ENCODE peak calls at places on chromosomes 2 and 18, in five cellular contexts. U is SK-N-SH, R is K562, Q is GM12878, Z is HepG2. O is an unnamed sample.

GRCh38 chr18:49021433-49022129 is 70.8 kb upstream of the SMAD7 start:
- DNase-seq in R (peak; percentile 70), Z (peak; percentile 82), U (peak; percentile 67), Q (peak; percentile 15), O (peak; percentile 33)

GRCh38 chr2:40367032-40367431 is 84.9 kb downstream of the SLC8A1 start:
- DNase-seq in U (no peak), Q (no peak), R (no peak), Z (no peak), O (no peak)

GRCh38 chr2:239496700-239497099 is 95.9 kb upstream of the HDAC4 start:
- DNase-seq in Q (no peak), Z (no peak), U (no peak), R (peak; percentile 16), O (no peak)

GRCh38 chr18:62248313-62248712 is 61.3 kb downstream of the RELCH start:
- DNase-seq in U (no peak), R (no peak), Q (no peak), Z (no peak), O (no peak)

GRCh38 chr2:44118257-44118656 is 50.4 kb upstream of the PPM1B start:
- DNase-seq in R (peak; percentile 31), Q (no peak), Z (no peak), U (no peak), O (peak; percentile 34)

GRCh38 chr18:66316708-66317107 is 287.2 kb downstream of the CDH19 start:
- DNase-seq in U (no peak), Q (no peak), Z (no peak), R (no peak), O (no peak)

GRCh38 chr2:230774348-230774951 is 61.8 kb downstream of the CAB39 start:
- DNase-seq in R (peak; percentile 54), Z (no peak), U (no peak), Q (no peak), O (peak; percentile 92)

GRCh38 chr18:48675330-48675761 is 136.5 kb downstream of the CTIF start:
- DNase-seq in R (peak; percentile 79), Z (peak; percentile 58), Q (peak; percentile 51), U (peak; percentile 90), O (peak; percentile 89)

GRCh38 chr2:106075038-106075437 is 119.1 kb downstream of the UXS1 start:
- DNase-seq in R (no peak), Z (no peak), U (no peak), Q (no peak), O (peak; percentile 5)

GRCh38 chr2:199441759-199442158 is 16.0 kb downstream of the SATB2 start:
- DNase-seq in R (no peak), Q (no peak), U (no peak), Z (no peak), O (no peak)

GRCh38 chr2:43737097-43737854 is 36.6 kb upstream of the DYNC2LI1 start:
- DNase-seq in Q (no peak), Z (no peak), U (no peak), R (peak; percentile 29), O (peak; percentile 90)

GRCh38 chr2:47950340-47951280 is 44.3 kb upstream of the FBXO11 start:
- DNase-seq in Q (no peak), Z (no peak), R (no peak), U (peak; percentile 48), O (no peak)

GRCh38 chr2:10520154-10520553 is 72.0 kb upstream of the ODC1 start:
- DNase-seq in R (no peak), Q (no peak), U (no peak), Z (no peak), O (no peak)

GRCh38 chr2:100381240-100381639 is 36.2 kb downstream of the CHST10 start:
- DNase-seq in Z (peak; percentile 67), Q (peak; percentile 60), R (peak; percentile 90), U (peak; percentile 69), O (peak; percentile 76)

GRCh38 chr2:101736861-101737291 is 39.4 kb downstream of the MAP4K4 start:
- DNase-seq in Q (no peak), R (no peak), Z (no peak), U (no peak), O (peak; percentile 80)

GRCh38 chr18:27662537-27662936 is 477.4 kb upstream of the CHST9 start:
- DNase-seq in Z (no peak), R (no peak), U (no peak), Q (no peak), O (no peak)

GRCh38 chr2:55137024-55137958 is 87.0 kb upstream of the RTN4 start:
- DNase-seq in R (no peak), Q (no peak), Z (no peak), U (no peak), O (no peak)

GRCh38 chr2:61970807-61971556 is 65.5 kb downstream of the COMMD1 start:
- DNase-seq in Z (no peak), R (peak; percentile 17), U (no peak), Q (no peak), O (no peak)

GRCh38 chr18:79366177-79367094 is 29.3 kb upstream of the NFATC1 start:
- DNase-seq in Q (no peak), R (no peak), Z (no peak), U (peak; percentile 49), O (peak; percentile 95)

GRCh38 chr2:217086038-217086522 is 226.2 kb upstream of the TNP1 start:
- DNase-seq in Z (no peak), Q (no peak), U (no peak), R (no peak), O (peak; percentile 64)

GRCh38 chr2:26809876-26810577 is 24.2 kb downstream of the CENPA start:
- DNase-seq in Z (no peak), R (no peak), Q (no peak), U (no peak), O (no peak)

GRCh38 chr2:26811261-26811660 is 25.4 kb downstream of the CENPA start:
- DNase-seq in Z (no peak), R (no peak), Q (no peak), U (no peak), O (no peak)

GRCh38 chr2:26809211-26809610 is 23.4 kb downstream of the CENPA start:
- DNase-seq in Z (no peak), R (no peak), Q (no peak), U (no peak), O (no peak)

GRCh38 chr2:26805241-26805676 is 19.4 kb downstream of the CENPA start:
- DNase-seq in U (no peak), Q (no peak), Z (no peak), R (no peak), O (peak; percentile 87)

GRCh38 chr2:26807788-26808460 is 22.1 kb downstream of the CENPA start:
- DNase-seq in Q (no peak), U (peak; percentile 75), R (no peak), Z (no peak), O (peak; percentile 29)
- TF ChIP-seq MXI1 in Q (no peak), U (peak; percentile 83), R (no peak), Z (no peak), O (no peak)

DNA sequence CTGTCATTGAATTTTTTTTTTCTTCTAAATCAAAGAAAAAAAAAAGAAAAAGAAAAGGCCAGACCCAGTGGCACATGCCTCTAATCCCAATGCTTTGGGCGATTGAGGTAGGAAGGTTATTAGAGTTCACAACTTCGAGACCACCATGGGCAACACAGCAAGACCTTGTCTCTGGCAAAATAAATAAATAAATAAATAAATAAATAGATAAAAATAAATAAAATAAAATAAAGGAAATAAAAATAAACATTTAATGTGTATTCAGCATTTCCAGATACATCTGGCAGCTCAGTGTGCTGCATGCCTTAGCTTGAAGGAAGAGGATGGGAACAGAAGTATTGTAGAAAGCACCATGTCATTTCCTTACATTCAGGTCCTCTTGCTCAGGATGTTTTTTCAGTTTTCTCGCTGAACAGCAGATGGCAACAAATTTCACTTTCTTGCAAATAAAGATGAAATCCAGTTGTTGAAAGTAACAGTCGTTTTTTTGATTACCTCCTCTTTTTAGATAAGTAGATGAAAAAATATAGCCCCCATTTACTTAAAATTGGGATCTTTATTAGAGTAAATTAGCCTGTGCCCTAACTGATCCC is 25.7 kb upstream of the FAM178B start:
- DNase-seq in U (peak; percentile 41), Q (peak; percentile 16), Z (peak; percentile 60), R (peak; percentile 57), O (peak; percentile 70)
- TF ChIP-seq MXI1 in U (no peak), Q (no peak), Z (no peak), R (no peak), O (no peak)

DNA sequence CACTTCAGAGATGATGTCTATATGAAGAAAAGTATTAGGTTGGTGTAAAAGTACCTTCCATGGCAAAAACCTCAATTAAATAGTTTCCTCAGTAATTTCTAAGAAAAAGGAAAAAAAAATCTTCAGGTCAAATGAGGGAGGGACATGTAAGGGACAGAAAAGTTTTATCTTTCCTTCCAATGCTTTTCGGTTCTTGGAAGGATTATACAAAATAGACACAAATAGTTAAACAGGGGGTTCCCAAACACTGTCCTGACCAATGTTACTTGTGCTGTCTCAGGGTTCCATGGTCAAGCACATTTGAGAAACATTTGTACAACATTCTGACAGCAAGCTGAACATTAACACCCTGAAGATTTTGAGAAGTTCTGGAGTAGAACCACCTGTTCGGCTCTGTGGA is 22.0 kb downstream of the ERMN start:
- DNase-seq in Q (no peak), Z (no peak), U (no peak), R (peak; percentile 37), O (no peak)
- TF ChIP-seq MXI1 in Q (no peak), Z (no peak), U (no peak), R (no peak), O (no peak)

DNA sequence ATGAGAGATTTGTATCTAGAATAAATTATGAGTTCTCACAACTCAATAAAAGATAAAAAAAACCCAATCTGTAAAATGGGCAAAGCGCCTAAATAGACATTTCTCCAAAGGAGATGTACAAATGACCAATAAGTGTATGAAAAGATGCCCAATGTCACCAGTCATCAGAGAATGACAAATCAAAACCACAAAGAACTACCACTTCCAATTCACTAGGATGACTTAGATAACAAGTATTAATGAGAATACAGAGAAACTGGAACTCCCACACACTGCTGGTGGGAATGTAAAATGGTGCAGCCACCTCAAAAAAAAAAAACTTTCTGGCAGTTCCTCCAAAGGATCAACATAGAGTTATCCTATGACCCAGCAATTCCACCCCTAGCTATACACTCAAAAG is 17.4 kb upstream of the COL6A3 start:
- DNase-seq in R (no peak), Z (no peak), Q (no peak), U (no peak), O (peak; percentile 93)
- TF ChIP-seq MXI1 in R (no peak), Z (no peak), Q (no peak), U (no peak), O (no peak)